ENCODE peak calls at places on chromosomes 4 and X, in five cellular contexts. K, P, L, X and B are unnamed samples.

GRCh38 chr4:12734586-12734985 is 749.6 kb downstream of the RAB28 start:
- DNase-seq in K (no peak), P (peak), L (no peak), X (no peak), B (no peak)

GRCh38 chr4:163603246-163603645 is 108.8 kb downstream of the TMA16 start:
- DNase-seq in K (no peak), P (peak), L (peak), X (no peak), B (no peak)

GRCh38 chr4:41661447-41662076 is 87.0 kb downstream of the PHOX2B start:
- DNase-seq in K (peak), P (peak), L (peak), X (peak), B (peak)

GRCh38 chrX:70434914-70435586 is 9.6 kb upstream of the DLG3 start:
- DNase-seq in K (peak), P (no peak), L (peak), X (no peak), B (no peak)

GRCh38 chr4:104487105-104487504 is 7.6 kb downstream of the CXXC4 start:
- DNase-seq in K (no peak), P (no peak), L (no peak), X (peak), B (no peak)

GRCh38 chr4:153209410-153209809 is 5.2 kb downstream of the TRIM2 start:
- DNase-seq in K (no peak), P (no peak), L (no peak), X (peak), B (no peak)

GRCh38 chrX:143648705-143649104 is 12.8 kb upstream of the SLITRK4 start:
- DNase-seq in K (no peak), P (peak), L (peak), X (peak), B (no peak)

GRCh38 chr4:2832309-2832980 is 11.2 kb upstream of the ADD1 start:
- DNase-seq in K (no peak), P (peak), L (no peak), X (no peak), B (no peak)

GRCh38 chr4:83558693-83559092 is 22.8 kb downstream of the GPAT3 start:
- DNase-seq in K (no peak), P (no peak), L (peak), X (no peak), B (no peak)

GRCh38 chr4:91958651-91959050 is 345.1 kb upstream of the GRID2 start:
- DNase-seq in K (no peak), P (no peak), L (no peak), X (no peak), B (no peak)

GRCh38 chrX:119521246-119521645 is 44.0 kb downstream of the STEEP1 start:
- DNase-seq in K (no peak), P (no peak), L (no peak), X (no peak), B (no peak)

GRCh38 chrX:124127496-124127895 is 166.0 kb downstream of the STAG2 start:
- DNase-seq in K (no peak), P (peak), L (no peak), X (no peak), B (no peak)

GRCh38 chr4:40057540-40058091 is 966 bp downstream of the N4BP2 start:
- DNase-seq in K (peak), P (peak), L (peak), X (peak), B (peak)

GRCh38 chrX:3713937-3714434 is 537 bp upstream of the PRKX start:
- DNase-seq in K (no peak), P (no peak), L (peak), X (no peak), B (no peak)

GRCh38 chrX:33339219-33339618 is 127.9 kb upstream of the DMD start:
- DNase-seq in K (no peak), P (no peak), L (no peak), X (no peak), B (peak)

GRCh38 chrX:20452487-20452886 is 185.8 kb upstream of the RPS6KA3 start:
- DNase-seq in K (no peak), P (no peak), L (peak), X (no peak), B (no peak)